ENCODE peak calls at places on chromosome 3, in nine cellular contexts. One of them, this sample, is unnamed.

GRCh38 chr3:29610781-29611180 is 329.9 kb downstream of the RBMS3 start:
- DNase-seq in Panc1: no peak
- DNase-seq in choroid plexus epithelial cell: no peak
- DNase-seq in foreskin fibroblast: no peak
- DNase-seq in right lobe of liver: no peak
- DNase-seq in fibroblast of mammary gland: no peak
- DNase-seq in BJ: no peak
- DNase-seq in lung: no peak
- DNase-seq in cardiac fibroblast: no peak
- DNase-seq in this sample: no peak

GRCh38 chr3:66497982-66498671 is 2.7 kb downstream of the LRIG1 start:
- DNase-seq in BJ: no peak
- DNase-seq in cardiac fibroblast: no peak
- DNase-seq in lung: no peak
- DNase-seq in Panc1: no peak
- DNase-seq in choroid plexus epithelial cell: no peak
- DNase-seq in foreskin fibroblast: no peak
- DNase-seq in fibroblast of mammary gland: no peak
- DNase-seq in right lobe of liver: no peak
- DNase-seq in this sample: no peak

GRCh38 chr3:124174463-124174862 is 182.5 kb upstream of the ROPN1 start:
- DNase-seq in BJ: no peak
- DNase-seq in Panc1: no peak
- DNase-seq in cardiac fibroblast: peak
- DNase-seq in foreskin fibroblast: no peak
- DNase-seq in lung: no peak
- DNase-seq in fibroblast of mammary gland: no peak
- DNase-seq in right lobe of liver: no peak
- DNase-seq in choroid plexus epithelial cell: peak
- DNase-seq in this sample: no peak

GRCh38 chr3:29307229-29307796 is 26.4 kb downstream of the RBMS3 start:
- DNase-seq in fibroblast of mammary gland: no peak
- DNase-seq in cardiac fibroblast: no peak
- DNase-seq in choroid plexus epithelial cell: no peak
- DNase-seq in BJ: no peak
- DNase-seq in lung: no peak
- DNase-seq in Panc1: no peak
- DNase-seq in foreskin fibroblast: no peak
- DNase-seq in right lobe of liver: no peak
- DNase-seq in this sample: no peak

GRCh38 chr3:196537319-196537984 is 22.3 kb upstream of the SMCO1 start:
- DNase-seq in foreskin fibroblast: no peak
- DNase-seq in fibroblast of mammary gland: peak
- DNase-seq in right lobe of liver: no peak
- DNase-seq in BJ: no peak
- DNase-seq in cardiac fibroblast: peak
- DNase-seq in lung: no peak
- DNase-seq in Panc1: no peak
- DNase-seq in choroid plexus epithelial cell: peak
- DNase-seq in this sample: no peak

GRCh38 chr3:177443469-177443868 is 246.2 kb upstream of the TBL1XR1 start:
- DNase-seq in right lobe of liver: no peak
- DNase-seq in foreskin fibroblast: no peak
- DNase-seq in cardiac fibroblast: peak
- DNase-seq in fibroblast of mammary gland: no peak
- DNase-seq in Panc1: peak
- DNase-seq in lung: no peak
- DNase-seq in BJ: no peak
- DNase-seq in choroid plexus epithelial cell: peak
- DNase-seq in this sample: no peak

GRCh38 chr3:30996467-30996866 is 102.0 kb upstream of the GADL1 start:
- DNase-seq in choroid plexus epithelial cell: no peak
- DNase-seq in fibroblast of mammary gland: no peak
- DNase-seq in lung: no peak
- DNase-seq in Panc1: no peak
- DNase-seq in cardiac fibroblast: no peak
- DNase-seq in right lobe of liver: no peak
- DNase-seq in BJ: no peak
- DNase-seq in foreskin fibroblast: no peak
- DNase-seq in this sample: no peak

GRCh38 chr3:45199837-45200648 is 26.0 kb downstream of the TMEM158 start:
- DNase-seq in foreskin fibroblast: peak
- DNase-seq in cardiac fibroblast: peak
- DNase-seq in fibroblast of mammary gland: peak
- DNase-seq in right lobe of liver: no peak
- DNase-seq in BJ: peak
- DNase-seq in choroid plexus epithelial cell: peak
- DNase-seq in lung: no peak
- DNase-seq in Panc1: peak
- DNase-seq in this sample: peak

GRCh38 chr3:46297658-46298423 is 55.6 kb downstream of the CCR3 start:
- DNase-seq in BJ: no peak
- DNase-seq in lung: no peak
- DNase-seq in foreskin fibroblast: no peak
- DNase-seq in choroid plexus epithelial cell: no peak
- DNase-seq in cardiac fibroblast: no peak
- DNase-seq in right lobe of liver: no peak
- DNase-seq in Panc1: no peak
- DNase-seq in fibroblast of mammary gland: peak
- DNase-seq in this sample: no peak

GRCh38 chr3:68817243-68817642 is 115.1 kb downstream of the TAFA4 start:
- DNase-seq in foreskin fibroblast: peak
- DNase-seq in Panc1: no peak
- DNase-seq in fibroblast of mammary gland: no peak
- DNase-seq in choroid plexus epithelial cell: no peak
- DNase-seq in cardiac fibroblast: no peak
- DNase-seq in lung: no peak
- DNase-seq in right lobe of liver: no peak
- DNase-seq in BJ: no peak
- DNase-seq in this sample: no peak

GRCh38 chr3:117202415-117202814 is 492.8 kb downstream of the TUSC7 start:
- DNase-seq in lung: no peak
- DNase-seq in cardiac fibroblast: no peak
- DNase-seq in BJ: no peak
- DNase-seq in fibroblast of mammary gland: peak
- DNase-seq in Panc1: no peak
- DNase-seq in right lobe of liver: no peak
- DNase-seq in foreskin fibroblast: no peak
- DNase-seq in choroid plexus epithelial cell: no peak
- DNase-seq in this sample: no peak

GRCh38 chr3:190696777-190697501 is 165.6 kb downstream of the GMNC start:
- DNase-seq in foreskin fibroblast: peak
- DNase-seq in cardiac fibroblast: peak
- DNase-seq in fibroblast of mammary gland: peak
- DNase-seq in lung: no peak
- DNase-seq in choroid plexus epithelial cell: peak
- DNase-seq in Panc1: peak
- DNase-seq in right lobe of liver: no peak
- DNase-seq in BJ: no peak
- DNase-seq in this sample: no peak

DNA sequence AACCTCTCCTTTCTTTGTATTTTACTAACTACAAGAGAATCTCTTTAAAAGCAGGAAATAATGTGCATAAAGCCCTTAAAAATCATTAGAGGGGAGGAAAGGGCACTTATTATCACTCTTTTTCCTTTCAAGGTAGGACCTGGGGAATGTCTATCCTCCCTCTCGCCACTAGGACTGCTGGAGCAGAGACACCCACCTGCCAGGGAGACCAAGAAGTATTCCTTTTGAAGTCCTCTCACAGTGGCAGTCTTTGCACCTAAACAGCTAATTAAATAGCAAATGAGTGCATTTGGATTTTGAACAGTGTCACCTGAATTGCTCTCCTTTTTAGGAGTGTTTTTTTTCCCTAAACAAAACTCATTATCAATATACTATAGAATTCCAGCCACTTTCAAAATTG is 874.1 kb downstream of the ZPLD1 start:
- DNase-seq in BJ: no peak
- DNase-seq in right lobe of liver: no peak
- DNase-seq in lung: no peak
- DNase-seq in Panc1: no peak
- DNase-seq in choroid plexus epithelial cell: no peak
- DNase-seq in fibroblast of mammary gland: no peak
- DNase-seq in cardiac fibroblast: no peak
- DNase-seq in foreskin fibroblast: no peak
- DNase-seq in this sample: no peak
- TF ChIP-seq CTCF in BJ: no peak
- TF ChIP-seq CTCF in right lobe of liver: no peak
- TF ChIP-seq CTCF in lung: no peak
- TF ChIP-seq CTCF in Panc1: peak
- TF ChIP-seq CTCF in choroid plexus epithelial cell: no peak
- TF ChIP-seq CTCF in fibroblast of mammary gland: no peak
- TF ChIP-seq CTCF in cardiac fibroblast: no peak
- TF ChIP-seq CTCF in foreskin fibroblast: no peak
- TF ChIP-seq CTCF in this sample: no peak

GRCh38 chr3:12719541-12719940 is 39.5 kb downstream of the TMEM40 start:
- DNase-seq in choroid plexus epithelial cell: no peak
- DNase-seq in cardiac fibroblast: no peak
- DNase-seq in right lobe of liver: no peak
- DNase-seq in BJ: no peak
- DNase-seq in foreskin fibroblast: no peak
- DNase-seq in lung: no peak
- DNase-seq in fibroblast of mammary gland: no peak
- DNase-seq in Panc1: no peak
- DNase-seq in this sample: no peak
- H3K4me3 ChIP-seq in choroid plexus epithelial cell: no peak
- H3K4me3 ChIP-seq in cardiac fibroblast: peak
- H3K4me3 ChIP-seq in right lobe of liver: no peak
- H3K4me3 ChIP-seq in BJ: peak
- H3K4me3 ChIP-seq in foreskin fibroblast: peak
- H3K4me3 ChIP-seq in lung: no peak
- H3K4me3 ChIP-seq in fibroblast of mammary gland: peak
- H3K4me3 ChIP-seq in Panc1: peak
- H3K4me3 ChIP-seq in this sample: peak

GRCh38 chr3:120348981-120349818 is at the start of gene LRRC58:
- DNase-seq in choroid plexus epithelial cell: peak
- DNase-seq in lung: peak
- DNase-seq in fibroblast of mammary gland: peak
- DNase-seq in BJ: peak
- DNase-seq in foreskin fibroblast: peak
- DNase-seq in Panc1: peak
- DNase-seq in cardiac fibroblast: peak
- DNase-seq in right lobe of liver: peak
- DNase-seq in this sample: no peak
- TF ChIP-seq CTCF in choroid plexus epithelial cell: peak
- TF ChIP-seq CTCF in lung: no peak
- TF ChIP-seq CTCF in fibroblast of mammary gland: no peak
- TF ChIP-seq CTCF in BJ: peak
- TF ChIP-seq CTCF in foreskin fibroblast: peak
- TF ChIP-seq CTCF in Panc1: peak
- TF ChIP-seq CTCF in cardiac fibroblast: peak
- TF ChIP-seq CTCF in right lobe of liver: no peak
- TF ChIP-seq CTCF in this sample: peak

DNA sequence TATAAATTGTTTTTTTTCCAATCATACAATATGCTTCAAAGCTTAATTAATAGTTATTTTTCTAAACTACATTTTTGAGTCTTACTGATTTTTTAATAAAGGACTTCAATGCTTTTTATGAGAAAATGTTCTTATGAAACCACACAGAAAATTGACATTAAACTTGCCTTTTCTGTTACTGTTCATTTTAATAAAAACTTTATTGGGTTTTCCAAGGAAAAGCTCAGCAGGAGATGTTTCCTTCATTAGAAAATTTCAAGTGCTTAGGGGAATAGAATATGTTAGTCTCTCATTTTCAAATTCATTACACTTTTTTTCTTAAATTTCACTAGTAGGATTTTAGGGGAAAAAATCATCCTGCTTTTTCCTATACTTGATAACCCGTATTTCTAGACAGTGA is 711.4 kb downstream of the DIPK2A start:
- DNase-seq in fibroblast of mammary gland: no peak
- DNase-seq in foreskin fibroblast: no peak
- DNase-seq in Panc1: no peak
- DNase-seq in lung: no peak
- DNase-seq in choroid plexus epithelial cell: no peak
- DNase-seq in cardiac fibroblast: no peak
- DNase-seq in right lobe of liver: no peak
- DNase-seq in BJ: no peak
- DNase-seq in this sample: no peak
- H3K4me3 ChIP-seq in fibroblast of mammary gland: no peak
- H3K4me3 ChIP-seq in foreskin fibroblast: no peak
- H3K4me3 ChIP-seq in Panc1: no peak
- H3K4me3 ChIP-seq in lung: no peak
- H3K4me3 ChIP-seq in choroid plexus epithelial cell: no peak
- H3K4me3 ChIP-seq in cardiac fibroblast: no peak
- H3K4me3 ChIP-seq in right lobe of liver: no peak
- H3K4me3 ChIP-seq in BJ: no peak
- H3K4me3 ChIP-seq in this sample: no peak